ENCODE peak calls at places on chromosomes 2 and 18, in ten cellular contexts. One of them, this sample, is unnamed.

GRCh38 chr18:34399892-34400291 is 175.2 kb upstream of the NOL4 start:
- DNase-seq in IMR-90: no peak
- DNase-seq in suprapubic skin: no peak
- DNase-seq in Peyer's patch: no peak
- DNase-seq in transverse colon: no peak
- DNase-seq in uterus: no peak
- DNase-seq in ovary: no peak
- DNase-seq in A549: no peak
- DNase-seq in adrenal gland: no peak
- DNase-seq in H54: no peak
- DNase-seq in this sample: no peak

GRCh38 chr18:48833701-48834394 is 116.9 kb downstream of the SMAD7 start:
- DNase-seq in IMR-90: peak; percentile 23
- DNase-seq in suprapubic skin: peak; percentile 45
- DNase-seq in Peyer's patch: no peak
- DNase-seq in transverse colon: peak; percentile 61
- DNase-seq in uterus: peak; percentile 15
- DNase-seq in ovary: no peak
- DNase-seq in A549: no peak
- DNase-seq in adrenal gland: no peak
- DNase-seq in H54: no peak
- DNase-seq in this sample: no peak

GRCh38 chr2:8682719-8683667 is 1.1 kb downstream of the ID2 start:
- DNase-seq in IMR-90: peak; percentile 55
- DNase-seq in suprapubic skin: no peak
- DNase-seq in Peyer's patch: peak; percentile 70
- DNase-seq in transverse colon: peak; percentile 56
- DNase-seq in uterus: peak; percentile 40
- DNase-seq in ovary: peak; percentile 28
- DNase-seq in A549: no peak
- DNase-seq in adrenal gland: peak; percentile 65
- DNase-seq in H54: no peak
- DNase-seq in this sample: peak; percentile 32

GRCh38 chr2:11758639-11759038 is 12.2 kb downstream of the LPIN1 start:
- DNase-seq in IMR-90: no peak
- DNase-seq in suprapubic skin: no peak
- DNase-seq in Peyer's patch: no peak
- DNase-seq in transverse colon: no peak
- DNase-seq in uterus: no peak
- DNase-seq in ovary: no peak
- DNase-seq in A549: no peak
- DNase-seq in adrenal gland: no peak
- DNase-seq in H54: no peak
- DNase-seq in this sample: no peak

GRCh38 chr2:224155371-224155770 is 116.3 kb upstream of the SERPINE2 start:
- DNase-seq in IMR-90: no peak
- DNase-seq in suprapubic skin: no peak
- DNase-seq in Peyer's patch: no peak
- DNase-seq in transverse colon: peak; percentile 31
- DNase-seq in uterus: no peak
- DNase-seq in ovary: no peak
- DNase-seq in A549: no peak
- DNase-seq in adrenal gland: no peak
- DNase-seq in H54: no peak
- DNase-seq in this sample: no peak

GRCh38 chr2:3470166-3470651 is 49.1 kb downstream of the ADI1 start:
- DNase-seq in IMR-90: peak; percentile 92
- DNase-seq in suprapubic skin: no peak
- DNase-seq in Peyer's patch: no peak
- DNase-seq in transverse colon: no peak
- DNase-seq in uterus: peak; percentile 87
- DNase-seq in ovary: peak; percentile 95
- DNase-seq in A549: no peak
- DNase-seq in adrenal gland: peak; percentile 62
- DNase-seq in H54: peak; percentile 73
- DNase-seq in this sample: peak; percentile 43

GRCh38 chr2:218187650-218188025 is 20.9 kb upstream of the CXCR1 start:
- DNase-seq in IMR-90: no peak
- DNase-seq in suprapubic skin: no peak
- DNase-seq in Peyer's patch: no peak
- DNase-seq in transverse colon: peak; percentile 16
- DNase-seq in uterus: no peak
- DNase-seq in ovary: no peak
- DNase-seq in A549: no peak
- DNase-seq in adrenal gland: no peak
- DNase-seq in H54: no peak
- DNase-seq in this sample: no peak

GRCh38 chr2:235511751-235512698 is 18.2 kb downstream of the AGAP1 start:
- DNase-seq in IMR-90: no peak
- DNase-seq in suprapubic skin: no peak
- DNase-seq in Peyer's patch: peak; percentile 31
- DNase-seq in transverse colon: peak; percentile 5
- DNase-seq in uterus: no peak
- DNase-seq in ovary: no peak
- DNase-seq in A549: no peak
- DNase-seq in adrenal gland: no peak
- DNase-seq in H54: no peak
- DNase-seq in this sample: no peak

DNA sequence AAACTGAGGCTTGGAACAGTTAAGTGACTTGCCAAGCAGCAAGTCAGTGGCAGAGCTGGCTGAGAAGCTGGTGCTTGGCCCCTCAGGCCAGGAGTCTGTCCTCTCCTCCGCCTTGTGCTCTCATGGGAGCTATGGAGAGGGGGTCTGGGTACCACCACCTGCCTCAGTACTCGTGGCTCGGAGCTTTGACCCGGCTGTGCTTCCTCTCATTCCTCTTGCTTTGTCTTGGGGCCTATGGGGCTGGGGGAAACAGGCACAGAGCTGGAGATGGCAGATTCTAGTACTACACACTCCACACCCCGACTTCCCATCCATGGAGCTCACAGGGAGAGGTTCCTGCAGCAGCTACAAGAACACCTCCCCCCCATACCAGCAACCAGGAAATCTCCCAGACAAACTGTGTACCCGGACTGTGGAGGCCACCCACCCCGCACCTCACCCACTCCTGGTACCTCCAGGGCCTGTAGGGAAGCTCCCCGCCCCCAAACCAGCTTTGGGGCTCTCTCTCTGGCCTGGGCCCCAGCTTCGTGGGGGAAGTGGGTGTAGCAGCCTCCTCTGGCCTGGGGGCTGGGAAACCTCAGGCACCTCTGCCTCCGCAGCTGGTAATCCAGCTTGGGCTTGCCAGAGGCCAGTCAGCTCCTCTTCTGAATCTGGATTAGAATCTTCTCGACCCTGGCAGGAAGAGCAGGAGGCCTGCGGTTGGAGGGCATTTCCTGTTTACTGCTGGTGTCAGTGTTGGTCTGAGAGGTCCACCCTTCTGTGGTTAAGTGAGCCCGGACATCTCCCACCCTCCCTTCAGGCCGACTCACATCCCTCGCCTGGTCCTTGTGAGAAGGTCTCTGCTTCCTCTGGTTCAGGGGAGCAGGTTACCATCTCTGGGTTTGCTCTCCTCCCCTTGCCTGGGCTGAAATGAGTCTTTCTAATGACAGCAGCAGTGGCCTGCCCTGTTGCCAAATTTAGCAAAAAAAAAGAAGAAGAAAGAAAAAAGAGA is 22.3 kb upstream of the RHOB start:
- DNase-seq in IMR-90: peak; percentile 93
- DNase-seq in suprapubic skin: no peak
- DNase-seq in Peyer's patch: no peak
- DNase-seq in transverse colon: peak; percentile 67
- DNase-seq in uterus: peak; percentile 21
- DNase-seq in ovary: no peak
- DNase-seq in A549: no peak
- DNase-seq in adrenal gland: peak; percentile 60
- DNase-seq in H54: peak; percentile 42
- DNase-seq in this sample: peak; percentile 20
- TF ChIP-seq POLR2A in IMR-90: peak; percentile 27
- TF ChIP-seq POLR2A in suprapubic skin: no peak
- TF ChIP-seq POLR2A in Peyer's patch: no peak
- TF ChIP-seq POLR2A in transverse colon: peak; percentile 20
- TF ChIP-seq POLR2A in uterus: no peak
- TF ChIP-seq POLR2A in ovary: no peak
- TF ChIP-seq POLR2A in A549: no peak
- TF ChIP-seq POLR2A in adrenal gland: no peak
- TF ChIP-seq POLR2A in H54: no peak
- TF ChIP-seq POLR2A in this sample: no peak

GRCh38 chr2:44598731-44599529 is 237.2 kb downstream of the CAMKMT start:
- DNase-seq in IMR-90: no peak
- DNase-seq in suprapubic skin: no peak
- DNase-seq in Peyer's patch: no peak
- DNase-seq in transverse colon: no peak
- DNase-seq in uterus: no peak
- DNase-seq in ovary: no peak
- DNase-seq in A549: no peak
- DNase-seq in adrenal gland: no peak
- DNase-seq in H54: no peak
- DNase-seq in this sample: no peak

GRCh38 chr2:44602446-44602845 is 240.7 kb downstream of the CAMKMT start:
- DNase-seq in IMR-90: no peak
- DNase-seq in suprapubic skin: no peak
- DNase-seq in Peyer's patch: no peak
- DNase-seq in transverse colon: no peak
- DNase-seq in uterus: no peak
- DNase-seq in ovary: no peak
- DNase-seq in A549: no peak
- DNase-seq in adrenal gland: no peak
- DNase-seq in H54: no peak
- DNase-seq in this sample: no peak

GRCh38 chr2:44596537-44597320 is 235.0 kb downstream of the CAMKMT start:
- DNase-seq in IMR-90: no peak
- DNase-seq in suprapubic skin: no peak
- DNase-seq in Peyer's patch: no peak
- DNase-seq in transverse colon: no peak
- DNase-seq in uterus: no peak
- DNase-seq in ovary: no peak
- DNase-seq in A549: no peak
- DNase-seq in adrenal gland: no peak
- DNase-seq in H54: no peak
- DNase-seq in this sample: no peak

DNA sequence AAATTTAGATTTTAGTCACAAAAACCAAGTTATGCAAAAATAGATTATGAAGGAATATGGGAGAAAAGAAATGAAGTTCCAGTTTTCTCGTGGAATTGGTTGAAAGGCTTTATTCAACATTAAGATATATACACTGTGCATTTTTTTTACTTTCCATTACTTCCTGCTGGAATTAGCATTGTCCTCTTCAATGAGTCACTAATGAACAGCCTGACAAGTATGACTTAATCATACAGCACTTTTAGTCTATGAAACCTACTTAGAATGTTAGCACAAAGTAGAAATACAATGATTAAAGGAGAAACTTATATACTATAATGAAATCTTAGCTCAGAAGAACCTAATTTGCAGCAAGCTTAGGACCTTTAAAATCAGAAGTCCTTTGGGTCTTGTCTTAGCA is 236.6 kb downstream of the CAMKMT start:
- DNase-seq in IMR-90: no peak
- DNase-seq in suprapubic skin: no peak
- DNase-seq in Peyer's patch: no peak
- DNase-seq in transverse colon: no peak
- DNase-seq in uterus: no peak
- DNase-seq in ovary: no peak
- DNase-seq in A549: no peak
- DNase-seq in adrenal gland: no peak
- DNase-seq in H54: no peak
- DNase-seq in this sample: no peak
- TF ChIP-seq POLR2A in IMR-90: no peak
- TF ChIP-seq POLR2A in suprapubic skin: no peak
- TF ChIP-seq POLR2A in Peyer's patch: no peak
- TF ChIP-seq POLR2A in transverse colon: no peak
- TF ChIP-seq POLR2A in uterus: no peak
- TF ChIP-seq POLR2A in ovary: no peak
- TF ChIP-seq POLR2A in A549: no peak
- TF ChIP-seq POLR2A in adrenal gland: no peak
- TF ChIP-seq POLR2A in H54: no peak
- TF ChIP-seq POLR2A in this sample: no peak

DNA sequence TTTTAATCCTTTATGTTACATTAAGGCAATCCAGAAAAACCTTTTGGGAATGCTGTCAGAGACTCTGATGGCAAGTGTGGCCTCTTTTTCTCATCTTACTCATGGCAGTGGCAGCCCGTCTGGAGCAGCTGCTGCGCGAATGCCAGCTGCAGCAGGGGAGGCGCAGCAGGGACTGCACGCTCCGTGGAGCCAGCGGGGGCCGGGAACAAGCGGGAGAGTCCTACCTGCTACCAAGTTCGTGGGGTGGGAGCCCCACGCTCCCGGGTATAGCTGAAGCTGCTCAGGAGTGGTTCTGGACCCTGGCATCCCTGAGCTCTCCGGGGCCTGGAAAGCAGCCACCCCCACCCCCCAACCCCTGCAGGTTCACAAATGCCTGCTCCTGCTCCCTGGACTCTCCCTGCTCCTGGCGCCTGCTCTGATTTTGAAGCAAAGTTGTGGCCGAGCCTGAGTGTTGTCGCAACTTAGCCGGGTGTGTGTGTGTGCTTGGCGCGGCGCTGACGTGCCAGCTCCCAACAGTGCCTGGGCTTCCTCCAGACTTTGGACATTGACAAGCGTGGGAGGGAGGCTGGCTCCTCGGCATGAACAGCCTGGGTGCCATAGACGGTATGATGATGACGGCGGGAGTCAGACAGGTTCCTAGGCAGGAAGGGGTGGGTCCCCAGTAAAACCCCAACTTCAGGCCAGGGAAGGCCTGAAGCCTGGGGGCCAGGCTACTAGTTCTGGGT is 21.7 kb downstream of the TMX3 start:
- DNase-seq in IMR-90: no peak
- DNase-seq in suprapubic skin: no peak
- DNase-seq in Peyer's patch: no peak
- DNase-seq in transverse colon: no peak
- DNase-seq in uterus: no peak
- DNase-seq in ovary: no peak
- DNase-seq in A549: no peak
- DNase-seq in adrenal gland: no peak
- DNase-seq in H54: no peak
- DNase-seq in this sample: no peak
- TF ChIP-seq POLR2A in IMR-90: no peak
- TF ChIP-seq POLR2A in suprapubic skin: no peak
- TF ChIP-seq POLR2A in Peyer's patch: no peak
- TF ChIP-seq POLR2A in transverse colon: no peak
- TF ChIP-seq POLR2A in uterus: no peak
- TF ChIP-seq POLR2A in ovary: no peak
- TF ChIP-seq POLR2A in A549: no peak
- TF ChIP-seq POLR2A in adrenal gland: no peak
- TF ChIP-seq POLR2A in H54: no peak
- TF ChIP-seq POLR2A in this sample: no peak

GRCh38 chr2:233354971-233355574 is 779 bp downstream of the DGKD start:
- DNase-seq in IMR-90: no peak
- DNase-seq in suprapubic skin: no peak
- DNase-seq in Peyer's patch: peak; percentile 79
- DNase-seq in transverse colon: peak; percentile 61
- DNase-seq in uterus: no peak
- DNase-seq in ovary: peak; percentile 30
- DNase-seq in A549: no peak
- DNase-seq in adrenal gland: peak; percentile 47
- DNase-seq in H54: no peak
- DNase-seq in this sample: peak; percentile 55

GRCh38 chr2:233352141-233352842 is 2.0 kb upstream of the DGKD start:
- DNase-seq in IMR-90: no peak
- DNase-seq in suprapubic skin: no peak
- DNase-seq in Peyer's patch: no peak
- DNase-seq in transverse colon: peak; percentile 7
- DNase-seq in uterus: no peak
- DNase-seq in ovary: no peak
- DNase-seq in A549: no peak
- DNase-seq in adrenal gland: no peak
- DNase-seq in H54: no peak
- DNase-seq in this sample: no peak

GRCh38 chr2:233354500-233354924 is 218 bp downstream of the DGKD start:
- DNase-seq in IMR-90: no peak
- DNase-seq in suprapubic skin: no peak
- DNase-seq in Peyer's patch: no peak
- DNase-seq in transverse colon: no peak
- DNase-seq in uterus: no peak
- DNase-seq in ovary: no peak
- DNase-seq in A549: no peak
- DNase-seq in adrenal gland: no peak
- DNase-seq in H54: no peak
- DNase-seq in this sample: no peak

GRCh38 chr2:233353101-233353768 is 1.1 kb upstream of the DGKD start:
- DNase-seq in IMR-90: no peak
- DNase-seq in suprapubic skin: no peak
- DNase-seq in Peyer's patch: no peak
- DNase-seq in transverse colon: peak; percentile 11
- DNase-seq in uterus: no peak
- DNase-seq in ovary: no peak
- DNase-seq in A549: no peak
- DNase-seq in adrenal gland: no peak
- DNase-seq in H54: no peak
- DNase-seq in this sample: no peak

DNA sequence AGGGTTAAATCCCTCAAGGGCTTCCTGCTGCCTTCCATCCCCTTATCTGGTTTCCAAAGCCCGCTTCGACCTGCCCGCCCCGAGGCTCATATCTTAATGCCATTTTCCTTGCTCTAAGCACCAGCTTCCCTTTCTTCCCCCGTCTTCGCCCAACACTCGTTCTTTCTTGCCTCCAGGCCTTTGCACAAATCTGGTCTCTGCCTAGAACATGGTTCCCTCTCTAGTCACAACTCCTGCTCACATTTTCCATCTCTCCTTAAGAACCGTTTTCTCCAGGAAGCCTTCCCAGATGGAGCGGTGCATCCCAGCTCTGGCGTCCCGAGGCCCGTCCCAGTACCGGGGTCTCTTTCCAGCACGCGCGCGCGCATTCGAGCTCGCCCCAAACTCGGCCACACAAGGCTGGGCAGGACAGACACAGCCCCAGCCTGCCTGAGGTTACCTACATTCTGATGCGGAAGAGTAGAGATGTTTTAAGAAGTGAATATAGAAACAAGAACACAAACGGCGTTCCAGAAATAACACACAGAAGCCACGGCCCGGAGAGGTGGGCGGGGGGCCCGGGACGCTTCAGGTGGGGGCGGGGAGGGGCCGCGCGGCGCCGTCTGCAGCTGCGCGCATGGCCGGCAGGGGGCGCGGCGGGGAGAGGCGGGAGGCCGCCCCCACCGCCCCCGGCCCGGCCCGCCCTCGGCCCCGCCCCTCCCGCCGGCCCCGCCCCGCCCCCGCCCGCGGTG is at the start of gene DGKD:
- DNase-seq in IMR-90: no peak
- DNase-seq in suprapubic skin: no peak
- DNase-seq in Peyer's patch: peak; percentile 82
- DNase-seq in transverse colon: peak; percentile 73
- DNase-seq in uterus: peak; percentile 38
- DNase-seq in ovary: peak; percentile 50
- DNase-seq in A549: peak; percentile 45
- DNase-seq in adrenal gland: peak; percentile 36
- DNase-seq in H54: no peak
- DNase-seq in this sample: peak; percentile 64
- TF ChIP-seq POLR2A in IMR-90: no peak
- TF ChIP-seq POLR2A in suprapubic skin: no peak
- TF ChIP-seq POLR2A in Peyer's patch: no peak
- TF ChIP-seq POLR2A in transverse colon: peak; percentile 22
- TF ChIP-seq POLR2A in uterus: no peak
- TF ChIP-seq POLR2A in ovary: no peak
- TF ChIP-seq POLR2A in A549: no peak
- TF ChIP-seq POLR2A in adrenal gland: no peak
- TF ChIP-seq POLR2A in H54: no peak
- TF ChIP-seq POLR2A in this sample: no peak

This sample was measured in body of pancreas.